ENCODE peak calls at places on chromosomes 3 and 15, in five cellular contexts. G is Ammon's horn; E is T-helper 1 cell; W is CD8-positive, alpha-beta memory T cell; M is epithelial cell of prostate. A is an unnamed sample.

GRCh38 chr15:82532991-82533481 is 7.2 kb downstream of the RPS17 start:
- DNase-seq in G (no peak), E (no peak), W (no peak), M (no peak), A (no peak)

GRCh38 chr3:139117883-139118760 is 73.4 kb upstream of the PRR23C start:
- DNase-seq in G (no peak), E (no peak), W (no peak), M (no peak), A (no peak)

GRCh38 chr3:15319575-15319974 is 12.8 kb downstream of the SH3BP5 start:
- DNase-seq in G (no peak), E (no peak), W (no peak), M (no peak), A (no peak)

GRCh38 chr3:70805044-70805732 is 492.8 kb upstream of the MDFIC2 start:
- DNase-seq in G (no peak), E (no peak), W (no peak), M (no peak), A (no peak)

GRCh38 chr15:31325976-31326728 is 483 bp upstream of the KLF13 start:
- DNase-seq in G (peak; percentile 98), E (peak; percentile 99), W (peak; percentile 100), M (peak; percentile 92), A (peak; percentile 96)

GRCh38 chr3:51337666-51338065 is 47.4 kb upstream of the MANF start:
- DNase-seq in G (no peak), E (no peak), W (no peak), M (no peak), A (no peak)

GRCh38 chr15:53354905-53355304 is 404.6 kb downstream of the WDR72 start:
- DNase-seq in G (no peak), E (no peak), W (no peak), M (no peak), A (no peak)

GRCh38 chr3:71050521-71051258 is 532.8 kb downstream of the FOXP1 start:
- DNase-seq in G (peak; percentile 82), E (no peak), W (peak; percentile 50), M (no peak), A (no peak)

GRCh38 chr15:32033186-32033890 is 3.0 kb downstream of the CHRNA7 start:
- DNase-seq in G (peak; percentile 24), E (no peak), W (no peak), M (no peak), A (no peak)

GRCh38 chr3:63993653-63994079 is 29.6 kb downstream of the PSMD6 start:
- DNase-seq in G (peak; percentile 87), E (peak; percentile 12), W (peak; percentile 73), M (peak; percentile 39), A (peak; percentile 44)

GRCh38 chr3:25585361-25586166 is 79.1 kb downstream of the TOP2B start:
- DNase-seq in G (no peak), E (no peak), W (no peak), M (no peak), A (no peak)

GRCh38 chr3:150504473-150504872 is 41.8 kb downstream of the SERP1 start:
- DNase-seq in G (no peak), E (no peak), W (no peak), M (no peak), A (no peak)

GRCh38 chr3:97010881-97011657 is 196.7 kb downstream of the EPHA6 start:
- DNase-seq in G (no peak), E (no peak), W (no peak), M (no peak), A (no peak)

GRCh38 chr15:44193651-44194396 is 1.2 kb downstream of the FRMD5 start:
- DNase-seq in G (peak; percentile 75), E (no peak), W (no peak), M (no peak), A (no peak)

GRCh38 chr15:79308874-79309273 is 2.0 kb upstream of the TMED3 start:
- DNase-seq in G (no peak), E (no peak), W (no peak), M (no peak), A (no peak)